ENCODE peak calls at places on chromosomes 7 and 10, in four cellular contexts. U is IMR-90, N is H1, C is mesendoderm. Y is an unnamed sample.

GRCh38 chr7:28145931-28146330 is 34.7 kb downstream of the JAZF1 start:
- DNase-seq in U (no peak), N (no peak), C (no peak), Y (no peak)

GRCh38 chr10:104376784-104377300 is 23.2 kb downstream of the CFAP58 start:
- DNase-seq in U (no peak), N (no peak), C (peak), Y (no peak)

GRCh38 chr7:50553973-50554372 is 11.2 kb downstream of the DDC start:
- DNase-seq in U (no peak), N (no peak), C (no peak), Y (no peak)

GRCh38 chr7:83077328-83077727 is 85.4 kb downstream of the PCLO start:
- DNase-seq in U (no peak), N (no peak), C (no peak), Y (no peak)

GRCh38 chr10:74282151-74282852 is 131.3 kb downstream of the ADK start:
- DNase-seq in U (peak), N (no peak), C (no peak), Y (no peak)

GRCh38 chr7:20594023-20594422 is 21.4 kb upstream of the ABCB5 start:
- DNase-seq in U (no peak), N (no peak), C (peak), Y (no peak)

GRCh38 chr7:66542528-66543373 is 85.9 kb upstream of the KCTD7 start:
- DNase-seq in U (peak), N (no peak), C (peak), Y (no peak)

GRCh38 chr7:2958416-2959342 is 85.0 kb downstream of the CARD11 start:
- DNase-seq in U (no peak), N (no peak), C (no peak), Y (no peak)

GRCh38 chr10:131859341-131860020 is 41.3 kb upstream of the PPP2R2D start:
- DNase-seq in U (no peak), N (no peak), C (no peak), Y (peak)

GRCh38 chr7:77759294-77759889 is 38.8 kb downstream of the TMEM60 start:
- DNase-seq in U (peak), N (peak), C (peak), Y (peak)

GRCh38 chr7:22814261-22815208 is 8.1 kb downstream of the TOMM7 start:
- DNase-seq in U (peak), N (no peak), C (no peak), Y (no peak)

GRCh38 chr7:69728299-69728698 is 130.0 kb downstream of the AUTS2 start:
- DNase-seq in U (no peak), N (no peak), C (no peak), Y (no peak)

GRCh38 chr10:58660577-58661255 is 148.0 kb downstream of the BICC1 start:
- DNase-seq in U (no peak), N (no peak), C (no peak), Y (no peak)

GRCh38 chr7:1555813-1556540 is at the start of gene TMEM184A:
- DNase-seq in U (no peak), N (no peak), C (peak), Y (peak)

GRCh38 chr7:9192969-9193368 is 759.6 kb downstream of the NXPH1 start:
- DNase-seq in U (no peak), N (no peak), C (no peak), Y (no peak)

GRCh38 chr7:112383671-112384417 is 66.4 kb upstream of the IFRD1 start:
- DNase-seq in U (no peak), N (no peak), C (peak), Y (peak)

GRCh38 chr10:131929122-131929845 is 28.5 kb downstream of the PPP2R2D start:
- DNase-seq in U (no peak), N (no peak), C (peak), Y (peak)

GRCh38 chr10:125146791-125147604 is 13.4 kb downstream of the CTBP2 start:
- DNase-seq in U (peak), N (no peak), C (no peak), Y (peak)

GRCh38 chr10:34377833-34378232 is 437.3 kb downstream of the PARD3 start:
- DNase-seq in U (no peak), N (peak), C (peak), Y (no peak)

GRCh38 chr10:119006451-119007210 is 22.9 kb upstream of the NANOS1 start:
- DNase-seq in U (peak), N (no peak), C (no peak), Y (no peak)

GRCh38 chr7:72140566-72140965 is 271.6 kb downstream of the CALN1 start:
- DNase-seq in U (no peak), N (no peak), C (no peak), Y (no peak)

GRCh38 chr7:77453531-77453930 is 37.4 kb upstream of the GSAP start:
- DNase-seq in U (peak), N (no peak), C (no peak), Y (no peak)

GRCh38 chr7:75866497-75867389 is 12.1 kb upstream of the RHBDD2 start:
- DNase-seq in U (peak), N (no peak), C (peak), Y (peak)

GRCh38 chr10:82084496-82084895 is 209.5 kb downstream of the NRG3 start:
- DNase-seq in U (no peak), N (no peak), C (no peak), Y (no peak)

GRCh38 chr7:121755818-121756501 is 117.0 kb upstream of the PTPRZ1 start:
- DNase-seq in U (no peak), N (no peak), C (peak), Y (peak)

GRCh38 chr7:131284702-131285419 is 42.8 kb upstream of the MKLN1 start:
- DNase-seq in U (no peak), N (no peak), C (no peak), Y (peak)

GRCh38 chr10:111725035-111725434 is 458.5 kb downstream of the GPAM start:
- DNase-seq in U (no peak), N (no peak), C (no peak), Y (no peak)

GRCh38 chr10:11145498-11145855 is 127.8 kb downstream of the CELF2 start:
- DNase-seq in U (no peak), N (no peak), C (no peak), Y (no peak)

GRCh38 chr10:58385784-58386112 is 538 bp downstream of the TFAM start:
- DNase-seq in U (peak), N (peak), C (peak), Y (peak)

GRCh38 chr7:135940077-135941075 is 36.8 kb downstream of the MTPN start:
- DNase-seq in U (no peak), N (no peak), C (no peak), Y (no peak)

GRCh38 chr7:69732203-69732602 is 133.9 kb downstream of the AUTS2 start:
- DNase-seq in U (no peak), N (no peak), C (no peak), Y (no peak)

GRCh38 chr10:114077815-114078219 is 34.2 kb downstream of the ADRB1 start:
- DNase-seq in U (no peak), N (no peak), C (peak), Y (peak)

GRCh38 chr10:21547246-21547645 is 13.2 kb downstream of the MLLT10 start:
- DNase-seq in U (no peak), N (no peak), C (no peak), Y (no peak)

GRCh38 chr10:78757542-78757941 is 311.2 kb upstream of the ZMIZ1 start:
- DNase-seq in U (peak), N (no peak), C (peak), Y (no peak)

GRCh38 chr10:78759448-78760120 is 309.2 kb upstream of the ZMIZ1 start:
- DNase-seq in U (no peak), N (no peak), C (no peak), Y (no peak)

GRCh38 chr10:78755877-78756455 is 312.8 kb upstream of the ZMIZ1 start:
- DNase-seq in U (no peak), N (no peak), C (no peak), Y (no peak)

GRCh38 chr10:78756604-78757442 is 311.9 kb upstream of the ZMIZ1 start:
- DNase-seq in U (peak), N (no peak), C (peak), Y (no peak)

DNA sequence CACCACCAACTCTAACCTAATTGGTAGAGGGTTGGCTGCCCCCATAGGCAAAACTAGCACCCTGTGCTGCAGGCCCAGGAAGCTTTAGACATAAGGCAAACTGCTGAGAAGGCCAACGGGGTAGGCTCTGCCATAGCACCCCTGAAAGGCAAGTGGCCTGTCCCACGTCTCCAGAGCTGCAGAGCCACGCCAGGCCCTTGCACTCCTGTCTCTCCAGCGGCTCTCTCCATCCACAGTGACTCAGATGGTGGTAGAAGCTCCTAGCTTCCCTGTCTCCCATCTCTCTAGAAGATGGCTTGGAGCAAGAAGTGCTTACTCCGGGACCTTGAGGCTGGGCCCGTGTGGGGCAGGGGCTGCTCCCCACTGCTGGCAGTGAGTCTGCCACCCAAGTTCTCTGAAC is 310.6 kb upstream of the ZMIZ1 start:
- DNase-seq in U (no peak), N (no peak), C (no peak), Y (no peak)
- H3K4me2 ChIP-seq in U (no peak), N (no peak), C (no peak), Y (no peak)

GRCh38 chr7:44539669-44540516 is 1.2 kb downstream of the NPC1L1 start:
- DNase-seq in U (no peak), N (no peak), C (no peak), Y (no peak)
- H3K56ac ChIP-seq in U (no peak), N (no peak), C (peak), Y (no peak)

GRCh38 chr10:31620236-31621151 is 301.5 kb downstream of the ZEB1 start:
- DNase-seq in U (peak), N (peak), C (peak), Y (peak)
- H3K4me2 ChIP-seq in U (no peak), N (no peak), C (no peak), Y (no peak)

GRCh38 chr10:109974509-109975191 is 33.1 kb upstream of the ADD3 start:
- DNase-seq in U (peak), N (no peak), C (no peak), Y (no peak)

GRCh38 chr10:109971640-109972039 is 36.1 kb upstream of the ADD3 start:
- DNase-seq in U (no peak), N (no peak), C (no peak), Y (no peak)

GRCh38 chr10:109969907-109970306 is 37.9 kb upstream of the ADD3 start:
- DNase-seq in U (no peak), N (no peak), C (no peak), Y (no peak)

GRCh38 chr10:109973430-109973829 is 34.4 kb upstream of the ADD3 start:
- DNase-seq in U (no peak), N (no peak), C (no peak), Y (no peak)

DNA sequence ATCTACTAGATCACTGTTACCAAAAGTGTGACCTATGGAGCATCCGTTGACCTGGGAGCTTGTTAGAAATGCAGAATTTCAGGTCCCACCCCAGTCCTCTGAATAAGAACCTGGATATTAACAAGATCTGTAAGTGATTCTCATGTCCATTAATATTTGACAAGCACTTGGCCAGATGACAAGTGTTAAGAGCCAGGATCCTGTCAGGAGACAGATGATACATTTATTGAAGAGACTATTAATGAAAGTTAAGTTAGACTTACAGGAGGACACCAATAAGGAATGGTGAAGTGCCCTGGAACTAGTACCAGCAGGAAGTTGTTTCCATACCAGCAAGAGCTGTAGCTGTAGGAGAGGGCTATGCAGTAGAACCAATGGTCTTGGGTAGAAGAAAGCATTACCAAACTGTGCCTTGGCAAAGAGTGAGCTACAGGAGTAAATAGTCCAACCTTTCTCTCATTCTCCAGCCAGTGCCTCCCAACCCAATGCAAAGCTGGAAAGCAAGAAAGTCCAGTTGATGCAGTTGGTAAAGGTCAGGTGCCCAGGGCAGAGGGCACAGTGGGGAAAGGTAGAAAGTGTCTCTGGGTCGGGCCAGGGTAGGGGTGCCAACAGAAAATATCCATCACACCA is 35.3 kb upstream of the ADD3 start:
- DNase-seq in U (no peak), N (no peak), C (no peak), Y (no peak)
- H3K56ac ChIP-seq in U (no peak), N (no peak), C (no peak), Y (no peak)

GRCh38 chr10:95187617-95188016 is 6.4 kb upstream of the ACSM6 start:
- DNase-seq in U (no peak), N (no peak), C (no peak), Y (no peak)

GRCh38 chr10:95178797-95179196 is 15.2 kb upstream of the ACSM6 start:
- DNase-seq in U (no peak), N (no peak), C (no peak), Y (no peak)

GRCh38 chr10:95181731-95182130 is 12.3 kb upstream of the ACSM6 start:
- DNase-seq in U (peak), N (no peak), C (no peak), Y (no peak)

GRCh38 chr10:95183132-95183450 is 10.9 kb upstream of the ACSM6 start:
- DNase-seq in U (peak), N (no peak), C (no peak), Y (no peak)

GRCh38 chr10:95183451-95184230 is 10.4 kb upstream of the ACSM6 start:
- DNase-seq in U (peak), N (peak), C (peak), Y (peak)
- H3K4me2 ChIP-seq in U (peak), N (peak), C (peak), Y (peak)

DNA sequence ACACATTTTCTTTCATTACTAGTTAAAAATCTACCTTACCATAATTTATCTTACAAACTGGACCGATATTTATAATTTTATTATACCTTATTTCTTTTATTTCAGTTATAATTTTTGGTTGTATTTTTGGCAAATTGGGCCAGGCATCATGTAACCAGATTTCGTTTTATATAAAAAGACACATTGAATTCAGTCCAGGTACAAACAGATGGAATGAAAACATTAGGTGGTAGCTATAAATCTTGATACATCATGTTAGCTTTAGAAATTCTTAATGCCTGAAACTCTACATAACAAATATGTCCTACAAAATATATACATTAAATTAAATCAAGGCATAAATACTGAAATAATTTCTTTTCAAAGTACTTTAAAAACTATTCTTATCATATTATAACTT is 73.1 kb downstream of the SLC13A1 start:
- DNase-seq in U (no peak), N (no peak), C (no peak), Y (no peak)
- H3K56ac ChIP-seq in U (no peak), N (no peak), C (no peak), Y (no peak)

DNA sequence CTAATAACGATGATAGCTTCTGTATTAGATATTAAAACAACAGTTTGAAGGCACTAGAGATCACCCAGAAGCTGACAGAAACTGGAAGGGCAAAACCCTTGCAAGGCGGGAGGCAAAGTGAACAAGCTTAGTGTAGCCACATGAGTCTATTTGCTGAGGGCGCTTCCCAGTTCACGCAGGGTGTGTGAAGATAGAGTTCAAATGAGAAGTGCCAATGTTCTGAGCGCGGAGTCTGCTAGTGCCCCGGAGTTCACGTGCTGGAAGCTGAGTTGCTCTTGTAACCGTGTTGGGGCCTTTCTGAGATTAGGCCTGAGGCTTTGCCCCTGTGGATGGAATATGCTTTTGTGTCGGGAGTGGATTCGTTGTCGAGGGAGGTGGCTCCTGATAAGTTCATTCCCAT is 16.6 kb upstream of the GTPBP4 start:
- DNase-seq in U (no peak), N (no peak), C (no peak), Y (no peak)
- H3K4me2 ChIP-seq in U (no peak), N (no peak), C (no peak), Y (no peak)

GRCh38 chr10:23528419-23528818 is 89.5 kb downstream of the OTUD1 start:
- DNase-seq in U (no peak), N (no peak), C (no peak), Y (no peak)
- H3K56ac ChIP-seq in U (no peak), N (no peak), C (no peak), Y (no peak)

Y was measured in H9.